ENCODE peak calls at places on chromosomes 2 and 18, in ten cellular contexts. N, F, E, M, H, S, Q, V, G and I are unnamed samples.

GRCh38 chr2:10821291-10821690 is 8.7 kb upstream of the PDIA6 start:
- DNase-seq in N (no peak), F (no peak), E (no peak), M (no peak), H (no peak), S (no peak), Q (no peak), V (no peak), G (no peak), I (no peak)

GRCh38 chr2:35428548-35428947 is 927.0 kb upstream of the CRIM1 start:
- DNase-seq in N (no peak), F (no peak), E (peak), M (peak), H (no peak), S (peak), Q (no peak), V (peak), G (peak), I (peak)

GRCh38 chr2:109601693-109602250 is 12.0 kb downstream of the SEPTIN10 start:
- DNase-seq in N (no peak), F (no peak), E (no peak), M (no peak), H (no peak), S (no peak), Q (no peak), V (peak), G (no peak), I (no peak)

GRCh38 chr2:157178865-157179264 is 78.6 kb upstream of the GALNT5 start:
- DNase-seq in N (no peak), F (no peak), E (no peak), M (no peak), H (no peak), S (no peak), Q (no peak), V (no peak), G (no peak), I (no peak)

GRCh38 chr2:99183025-99183424 is 2.0 kb downstream of the MRPL30 start:
- DNase-seq in N (no peak), F (no peak), E (no peak), M (no peak), H (no peak), S (no peak), Q (no peak), V (no peak), G (no peak), I (no peak)

GRCh38 chr2:102064679-102065674 is 73.2 kb downstream of the IL1R2 start:
- DNase-seq in N (no peak), F (no peak), E (no peak), M (no peak), H (no peak), S (no peak), Q (no peak), V (no peak), G (no peak), I (no peak)

GRCh38 chr2:223057545-223057944 is 5.6 kb downstream of the KCNE4 start:
- DNase-seq in N (no peak), F (no peak), E (no peak), M (no peak), H (no peak), S (no peak), Q (no peak), V (no peak), G (no peak), I (no peak)

GRCh38 chr18:22710628-22711380 is 222.3 kb upstream of the RBBP8 start:
- DNase-seq in N (peak), F (no peak), E (peak), M (no peak), H (no peak), S (no peak), Q (no peak), V (peak), G (no peak), I (no peak)

GRCh38 chr2:199985625-199986207 is 30.3 kb downstream of the MAIP1 start:
- DNase-seq in N (peak), F (peak), E (peak), M (peak), H (peak), S (no peak), Q (no peak), V (peak), G (peak), I (peak)

GRCh38 chr2:88751770-88752169 is 60.3 kb downstream of the RPIA start:
- DNase-seq in N (no peak), F (no peak), E (no peak), M (no peak), H (no peak), S (no peak), Q (no peak), V (no peak), G (no peak), I (no peak)

GRCh38 chr2:127060264-127060945 is 46.5 kb downstream of the BIN1 start:
- DNase-seq in N (no peak), F (no peak), E (no peak), M (no peak), H (peak), S (no peak), Q (no peak), V (no peak), G (no peak), I (no peak)

GRCh38 chr2:118097657-118098056 is 9.4 kb downstream of the INSIG2 start:
- DNase-seq in N (peak), F (no peak), E (no peak), M (no peak), H (no peak), S (no peak), Q (no peak), V (no peak), G (no peak), I (no peak)

GRCh38 chr2:133732982-133733670 is 164.9 kb upstream of the NCKAP5 start:
- DNase-seq in N (no peak), F (no peak), E (no peak), M (no peak), H (no peak), S (no peak), Q (no peak), V (no peak), G (no peak), I (no peak)

GRCh38 chr2:160752475-160753330 is 259.1 kb upstream of the RBMS1 start:
- DNase-seq in N (peak), F (no peak), E (no peak), M (no peak), H (no peak), S (no peak), Q (no peak), V (peak), G (no peak), I (no peak)

GRCh38 chr2:76391663-76392062 is 680.9 kb upstream of the GCFC2 start:
- DNase-seq in N (no peak), F (no peak), E (no peak), M (no peak), H (no peak), S (no peak), Q (no peak), V (no peak), G (no peak), I (no peak)

GRCh38 chr18:58590231-58590630 is 38.7 kb downstream of the ALPK2 start:
- DNase-seq in N (peak), F (peak), E (no peak), M (no peak), H (no peak), S (no peak), Q (no peak), V (peak), G (no peak), I (no peak)

GRCh38 chr2:214410128-214410775 is 602 bp upstream of the VWC2L start:
- DNase-seq in N (no peak), F (no peak), E (no peak), M (no peak), H (no peak), S (no peak), Q (no peak), V (no peak), G (no peak), I (no peak)

GRCh38 chr2:138415891-138416494 is 85.6 kb upstream of the SPOPL start:
- DNase-seq in N (no peak), F (no peak), E (no peak), M (no peak), H (no peak), S (no peak), Q (no peak), V (peak), G (no peak), I (no peak)

GRCh38 chr2:174336403-174337336 is 1.9 kb downstream of the SP9 start:
- DNase-seq in N (no peak), F (no peak), E (no peak), M (no peak), H (peak), S (no peak), Q (no peak), V (no peak), G (peak), I (peak)

GRCh38 chr2:115160523-115161521 is 718.4 kb downstream of the DPP10 start:
- DNase-seq in N (no peak), F (no peak), E (peak), M (no peak), H (peak), S (no peak), Q (no peak), V (no peak), G (no peak), I (peak)

GRCh38 chr2:233267516-233268245 is 16.2 kb downstream of the ATG16L1 start:
- DNase-seq in N (no peak), F (no peak), E (no peak), M (no peak), H (no peak), S (no peak), Q (no peak), V (no peak), G (no peak), I (no peak)

GRCh38 chr2:213288913-213289700 is 4.8 kb downstream of the SPAG16 start:
- DNase-seq in N (no peak), F (no peak), E (no peak), M (no peak), H (no peak), S (no peak), Q (no peak), V (peak), G (no peak), I (no peak)

GRCh38 chr2:234951386-234952269 is at the start of gene SH3BP4:
- DNase-seq in N (peak), F (no peak), E (peak), M (peak), H (peak), S (peak), Q (no peak), V (peak), G (peak), I (peak)

GRCh38 chr2:146633159-146633558 is 1211.7 kb upstream of the ACVR2A start:
- DNase-seq in N (no peak), F (no peak), E (no peak), M (no peak), H (no peak), S (no peak), Q (no peak), V (no peak), G (no peak), I (no peak)

GRCh38 chr2:46333912-46334311 is 36.7 kb downstream of the EPAS1 start:
- DNase-seq in N (peak), F (no peak), E (no peak), M (no peak), H (no peak), S (no peak), Q (no peak), V (no peak), G (no peak), I (no peak)
- TF ChIP-seq CTCF in N (peak), F (peak), E (no peak), M (no peak), H (peak), S (peak), Q (peak), V (peak), G (peak), I (no peak)

DNA sequence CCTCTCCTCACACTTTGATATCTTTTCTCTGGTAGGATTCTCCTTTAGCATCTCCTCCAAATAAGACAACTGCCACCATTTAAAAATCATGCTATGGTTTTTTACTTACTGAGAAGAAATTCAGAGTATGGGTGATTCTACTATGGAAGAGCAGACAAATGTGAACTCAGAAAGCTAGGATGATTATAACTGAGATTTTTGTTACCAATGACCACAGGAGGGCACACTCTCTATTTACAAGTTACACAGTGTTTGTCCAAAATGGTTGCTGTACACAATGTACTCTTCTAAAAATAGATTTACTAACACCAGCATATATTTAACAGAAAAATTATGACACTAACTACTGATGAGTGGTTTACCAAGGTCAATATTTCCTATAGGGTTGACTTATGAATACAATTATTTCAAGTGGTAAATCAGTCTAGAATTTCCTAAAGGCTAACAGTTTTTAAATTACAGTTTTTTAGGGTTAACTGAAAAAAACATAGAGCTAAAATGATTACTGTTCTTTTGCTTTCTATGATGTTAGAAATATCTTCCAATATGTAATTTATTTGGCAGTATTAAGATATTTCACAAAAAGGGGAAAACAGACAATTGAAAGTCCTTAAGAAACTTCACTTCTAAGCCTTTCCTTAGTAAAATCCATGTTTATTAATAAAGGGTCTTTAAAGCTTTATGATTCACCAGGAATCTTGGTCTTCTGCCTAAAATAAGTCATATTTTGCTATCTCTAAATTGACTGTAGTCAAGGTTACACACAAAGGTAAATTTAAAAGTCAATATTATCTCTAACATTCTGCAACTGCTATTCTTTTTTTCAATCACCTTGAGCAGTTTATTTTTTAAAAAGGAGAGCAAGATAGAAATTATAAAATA is 57.2 kb downstream of the MAP4K3 start:
- DNase-seq in N (peak), F (peak), E (no peak), M (peak), H (no peak), S (no peak), Q (no peak), V (peak), G (no peak), I (no peak)
- TF ChIP-seq CTCF in N (peak), F (peak), E (peak), M (no peak), H (peak), S (peak), Q (peak), V (peak), G (peak), I (peak)

GRCh38 chr18:877238-877637 is 27.4 kb upstream of the ADCYAP1 start:
- DNase-seq in N (no peak), F (no peak), E (no peak), M (no peak), H (no peak), S (no peak), Q (no peak), V (no peak), G (no peak), I (no peak)

DNA sequence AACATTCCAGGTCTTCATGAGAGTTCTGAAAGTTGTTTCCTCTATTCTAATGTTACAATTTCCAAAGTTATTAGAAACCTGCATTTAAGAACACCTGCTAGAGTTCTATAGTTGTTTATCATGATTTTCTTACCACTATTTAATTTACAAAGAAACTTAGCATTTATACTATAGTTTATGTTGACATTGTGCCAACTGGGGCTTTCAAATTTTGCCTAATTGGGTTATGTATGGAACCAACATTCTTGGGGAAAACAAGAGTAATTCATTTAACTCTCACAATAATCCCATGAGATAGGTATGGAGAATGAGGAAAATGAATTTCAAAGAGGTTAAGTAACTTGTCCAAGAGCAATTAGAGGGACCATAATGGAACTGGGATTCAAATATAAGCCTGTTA is 28.8 kb upstream of the ADCYAP1 start:
- DNase-seq in N (no peak), F (no peak), E (no peak), M (no peak), H (no peak), S (no peak), Q (no peak), V (no peak), G (no peak), I (no peak)
- TF ChIP-seq CTCF in N (no peak), F (no peak), E (no peak), M (no peak), H (no peak), S (no peak), Q (no peak), V (no peak), G (no peak), I (no peak)

GRCh38 chr2:236293241-236293810 is 29.1 kb upstream of the ASB18 start:
- DNase-seq in N (no peak), F (no peak), E (no peak), M (no peak), H (no peak), S (no peak), Q (no peak), V (no peak), G (no peak), I (no peak)
- TF ChIP-seq CTCF in N (no peak), F (no peak), E (no peak), M (no peak), H (no peak), S (no peak), Q (no peak), V (no peak), G (no peak), I (no peak)

GRCh38 chr2:196399736-196400691 is 228.6 kb upstream of the STK17B start:
- DNase-seq in N (peak), F (peak), E (peak), M (no peak), H (no peak), S (no peak), Q (no peak), V (peak), G (no peak), I (no peak)

GRCh38 chr2:196407675-196408265 is 231.7 kb upstream of the CCDC150 start:
- DNase-seq in N (no peak), F (no peak), E (no peak), M (no peak), H (no peak), S (no peak), Q (no peak), V (no peak), G (no peak), I (no peak)

GRCh38 chr2:196403471-196403870 is 232.1 kb upstream of the STK17B start:
- DNase-seq in N (peak), F (peak), E (no peak), M (no peak), H (no peak), S (no peak), Q (no peak), V (peak), G (no peak), I (no peak)

GRCh38 chr2:196409376-196409775 is 230.1 kb upstream of the CCDC150 start:
- DNase-seq in N (no peak), F (no peak), E (no peak), M (no peak), H (no peak), S (no peak), Q (no peak), V (peak), G (no peak), I (no peak)

DNA sequence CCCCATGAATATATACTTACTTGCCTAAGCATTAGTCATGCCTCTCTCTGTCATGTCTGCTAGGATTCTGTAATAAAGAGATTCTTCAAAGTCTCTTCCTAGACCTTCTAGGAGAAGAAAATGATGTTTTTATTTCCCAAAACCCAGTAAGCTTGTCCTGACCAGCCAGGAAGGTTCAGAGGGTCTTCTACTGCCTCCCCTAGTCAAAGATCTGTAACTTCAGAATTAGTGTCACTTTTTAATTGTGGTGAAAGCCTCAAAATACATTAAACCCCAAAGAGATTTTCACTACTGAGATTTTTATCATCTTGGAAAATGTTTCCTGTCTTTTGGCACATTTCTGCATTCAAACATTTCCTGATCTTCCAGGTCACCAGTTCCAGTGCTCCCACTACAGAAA is 232.9 kb upstream of the STK17B start:
- DNase-seq in N (no peak), F (no peak), E (no peak), M (no peak), H (no peak), S (no peak), Q (no peak), V (no peak), G (no peak), I (no peak)
- TF ChIP-seq CTCF in N (no peak), F (no peak), E (no peak), M (no peak), H (no peak), S (no peak), Q (no peak), V (no peak), G (no peak), I (no peak)

GRCh38 chr18:35024965-35025364 is 16.2 kb upstream of the MAPRE2 start:
- DNase-seq in N (peak), F (peak), E (peak), M (peak), H (peak), S (no peak), Q (no peak), V (peak), G (peak), I (no peak)

GRCh38 chr18:35027206-35027605 is 14.0 kb upstream of the MAPRE2 start:
- DNase-seq in N (no peak), F (no peak), E (no peak), M (no peak), H (peak), S (no peak), Q (no peak), V (no peak), G (no peak), I (no peak)

GRCh38 chr18:35028556-35028955 is 12.7 kb upstream of the MAPRE2 start:
- DNase-seq in N (no peak), F (no peak), E (no peak), M (no peak), H (no peak), S (no peak), Q (no peak), V (no peak), G (no peak), I (no peak)

GRCh38 chr18:35024196-35024595 is 17.0 kb upstream of the MAPRE2 start:
- DNase-seq in N (no peak), F (no peak), E (no peak), M (no peak), H (no peak), S (no peak), Q (no peak), V (no peak), G (no peak), I (no peak)

GRCh38 chr18:35026407-35027061 is 14.7 kb upstream of the MAPRE2 start:
- DNase-seq in N (no peak), F (no peak), E (no peak), M (no peak), H (no peak), S (no peak), Q (no peak), V (no peak), G (no peak), I (no peak)
- TF ChIP-seq CTCF in N (no peak), F (peak), E (no peak), M (no peak), H (no peak), S (peak), Q (no peak), V (no peak), G (peak), I (no peak)

DNA sequence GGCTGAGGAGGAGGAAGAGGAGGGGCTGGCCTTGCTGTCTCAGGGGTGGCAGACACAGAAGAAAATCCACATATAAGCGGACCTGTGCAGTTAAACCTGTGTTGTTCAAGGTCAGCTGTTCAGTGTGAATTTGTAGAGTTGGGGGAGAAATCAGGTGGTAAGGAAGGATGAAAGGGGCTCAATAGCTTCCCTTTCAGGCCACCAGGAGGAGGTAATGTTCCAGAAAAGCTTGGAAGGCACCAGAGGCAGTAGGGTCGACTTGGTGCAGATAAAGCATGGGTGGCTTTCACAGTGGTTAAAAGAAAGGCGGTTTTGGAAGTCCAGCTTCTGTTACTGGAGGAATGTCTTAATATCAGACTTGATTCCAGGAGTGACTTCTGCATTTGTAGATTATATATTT is 167.4 kb downstream of the THSD7B start:
- DNase-seq in N (peak), F (no peak), E (no peak), M (no peak), H (no peak), S (no peak), Q (no peak), V (no peak), G (no peak), I (peak)
- TF ChIP-seq CTCF in N (no peak), F (no peak), E (peak), M (no peak), H (no peak), S (no peak), Q (no peak), V (peak), G (peak), I (peak)